ENCODE peak calls at places on chromosomes 1 and 21, in five cellular contexts. B, L, H, I and Y are unnamed samples.

GRCh38 chr1:34800214-34800613 is 7.4 kb downstream of the GJA4 start:
- DNase-seq in I (no peak), L (no peak), B (no peak), H (no peak), Y (no peak)

GRCh38 chr1:226406401-226406881 is 1.5 kb downstream of the PARP1 start:
- DNase-seq in L (no peak), H (no peak), I (no peak), B (no peak), Y (no peak)

GRCh38 chr1:76124196-76124595 is 49.6 kb downstream of the ST6GALNAC3 start:
- DNase-seq in B (no peak), I (no peak), H (no peak), L (no peak), Y (no peak)

GRCh38 chr1:216807696-216808095 is 84.5 kb upstream of the ESRRG start:
- DNase-seq in H (no peak), I (no peak), L (no peak), B (no peak), Y (no peak)

GRCh38 chr1:181018901-181019681 is 3.6 kb downstream of the STX6 start:
- DNase-seq in B (no peak), L (no peak), I (no peak), H (no peak), Y (no peak)

GRCh38 chr1:46489169-46489637 is 433 bp upstream of the DMBX1 start:
- DNase-seq in B (no peak), H (no peak), I (no peak), L (peak; percentile 64), Y (no peak)

GRCh38 chr1:56578664-56578962 is 750 bp downstream of the PLPP3 start:
- DNase-seq in H (no peak), L (peak; percentile 76), B (no peak), I (peak; percentile 47), Y (no peak)

GRCh38 chr1:119108993-119109392 is 31.5 kb downstream of the WARS2 start:
- DNase-seq in B (no peak), I (no peak), L (no peak), H (no peak), Y (no peak)

GRCh38 chr1:34885405-34886247 is 26.1 kb upstream of the SMIM12 start:
- DNase-seq in I (peak; percentile 56), B (peak; percentile 31), H (no peak), L (peak; percentile 71), Y (no peak)

GRCh38 chr1:151156515-151156819 is at the start of gene TNFAIP8L2:
- DNase-seq in L (peak; percentile 74), B (peak; percentile 65), I (no peak), H (peak; percentile 67), Y (peak; percentile 58)

GRCh38 chr1:205335692-205336091 is 14.1 kb upstream of the NUAK2 start:
- DNase-seq in B (peak; percentile 89), L (peak; percentile 93), I (peak; percentile 95), H (peak; percentile 69), Y (peak; percentile 60)

GRCh38 chr1:205259361-205259832 is 31.7 kb downstream of the TMCC2 start:
- DNase-seq in I (no peak), B (no peak), H (no peak), L (no peak), Y (no peak)

GRCh38 chr21:43639470-43640178 is 19.7 kb downstream of the HSF2BP start:
- DNase-seq in I (no peak), L (no peak), H (no peak), B (no peak), Y (no peak)

GRCh38 chr1:192763756-192764155 is 45.1 kb upstream of the RGS2 start:
- DNase-seq in L (no peak), B (no peak), H (no peak), I (no peak), Y (no peak)

GRCh38 chr1:111690306-111690617 is 48.9 kb downstream of the INKA2 start:
- DNase-seq in B (peak; percentile 67), L (no peak), I (no peak), H (no peak), Y (no peak)

GRCh38 chr1:93708734-93709481 is 27.3 kb upstream of the BCAR3 start:
- DNase-seq in B (peak; percentile 55), I (no peak), H (no peak), L (no peak), Y (no peak)

GRCh38 chr1:94949681-94950661 is 23.1 kb upstream of the CNN3 start:
- DNase-seq in I (no peak), L (no peak), B (peak; percentile 85), H (no peak), Y (no peak)

GRCh38 chr1:203325418-203326091 is 20.2 kb downstream of the BTG2 start:
- DNase-seq in I (no peak), L (peak; percentile 71), H (no peak), B (peak; percentile 70), Y (no peak)

GRCh38 chr21:23921670-23922418 is 1685.4 kb downstream of the MRPL39 start:
- DNase-seq in B (no peak), H (no peak), I (no peak), L (no peak), Y (no peak)

DNA sequence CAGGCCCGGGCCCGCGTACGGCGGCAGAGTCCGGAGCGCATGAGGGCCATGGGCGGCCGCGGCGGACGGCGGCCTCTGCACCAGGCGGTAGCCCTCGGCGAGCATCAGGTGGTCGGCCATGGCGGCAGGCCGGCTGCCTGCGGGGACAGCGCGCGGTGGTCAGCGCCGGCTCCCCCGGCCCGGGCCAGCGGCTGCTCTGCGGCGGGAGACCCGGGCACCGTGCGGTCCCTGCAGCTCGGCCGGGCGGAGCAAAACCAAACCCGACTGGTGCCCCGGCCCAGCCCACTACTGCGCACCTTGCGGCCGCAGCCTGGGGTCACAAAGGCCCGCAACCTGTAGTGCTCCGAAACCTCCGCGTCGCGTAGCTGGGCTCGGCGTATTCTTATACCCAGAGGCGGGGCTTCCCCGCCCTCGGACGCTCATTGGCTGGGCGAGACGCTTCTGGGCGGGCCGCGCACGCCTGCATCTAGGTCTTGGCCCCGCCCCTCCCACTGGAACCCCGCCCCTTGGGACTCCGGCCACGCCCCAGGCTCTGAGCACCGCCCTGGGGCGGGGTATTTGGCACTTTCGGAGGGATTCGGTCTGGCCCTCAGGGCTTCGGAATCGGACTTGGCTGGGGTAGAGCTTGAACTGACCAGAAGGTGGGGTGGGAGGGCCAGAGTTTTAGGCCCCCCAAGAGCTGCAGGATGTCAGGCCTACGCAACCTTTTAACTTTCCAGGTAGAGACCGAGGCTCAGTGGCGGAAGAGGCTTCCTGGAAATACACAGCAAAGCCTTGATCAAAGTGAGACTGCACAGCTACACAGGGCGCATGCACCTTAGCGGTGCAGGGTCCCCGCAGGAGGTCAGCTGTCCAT is at the start of gene CITED4:
- DNase-seq in L (peak; percentile 98), B (peak; percentile 97), I (peak; percentile 94), H (peak; percentile 98), Y (peak; percentile 95)
- TF ChIP-seq CTCF in L (no peak), B (peak; percentile 13), I (no peak), H (no peak), Y (no peak)

DNA sequence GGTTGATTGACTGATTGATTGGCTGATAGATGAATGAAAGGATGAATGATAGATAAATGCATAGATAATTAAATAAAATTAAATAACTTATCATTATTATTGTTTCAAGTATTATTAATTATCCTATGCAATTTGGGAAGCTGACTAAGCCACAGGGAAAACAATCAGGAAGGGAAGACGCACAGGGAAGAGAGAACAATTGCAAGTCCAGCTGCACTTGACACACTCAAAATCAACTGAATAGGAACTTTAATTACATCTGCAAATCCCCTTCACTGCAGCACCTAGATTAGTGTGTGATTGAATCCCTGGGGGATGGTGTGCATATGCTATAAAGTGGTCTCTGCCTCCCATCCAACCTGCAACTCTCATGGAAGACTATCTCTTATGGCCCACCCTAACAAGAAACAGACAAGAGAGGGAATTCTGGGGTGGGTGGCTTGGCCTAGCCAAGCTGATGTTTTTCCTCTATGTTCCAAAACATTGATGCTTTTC is 161.1 kb upstream of the FGGY start:
- DNase-seq in L (no peak), B (no peak), I (no peak), H (no peak), Y (no peak)
- TF ChIP-seq CTCF in L (no peak), B (no peak), I (no peak), H (no peak), Y (no peak)

GRCh38 chr1:163412216-163412615 is 90.5 kb downstream of the NUF2 start:
- DNase-seq in I (no peak), L (no peak), H (no peak), B (no peak), Y (no peak)

GRCh38 chr1:163406787-163407186 is 85.0 kb downstream of the NUF2 start:
- DNase-seq in H (no peak), B (no peak), I (no peak), L (no peak), Y (no peak)

GRCh38 chr1:163408262-163408661 is 86.5 kb downstream of the NUF2 start:
- DNase-seq in I (no peak), B (no peak), H (no peak), L (no peak), Y (no peak)

GRCh38 chr1:163414778-163415177 is 93.0 kb downstream of the NUF2 start:
- DNase-seq in L (no peak), I (no peak), H (no peak), B (no peak), Y (no peak)

GRCh38 chr1:163410073-163410522 is 88.3 kb downstream of the NUF2 start:
- DNase-seq in L (no peak), B (peak; percentile 24), I (peak; percentile 68), H (no peak), Y (no peak)
- TF ChIP-seq CTCF in L (peak; percentile 75), B (peak; percentile 66), I (peak; percentile 91), H (peak; percentile 59), Y (peak; percentile 69)

GRCh38 chr1:19405195-19405760 is 80.1 kb downstream of the CAPZB start:
- DNase-seq in H (no peak), L (no peak), B (no peak), I (no peak), Y (no peak)
- TF ChIP-seq CTCF in H (no peak), L (peak; percentile 8), B (no peak), I (no peak), Y (no peak)

GRCh38 chr1:38489844-38490270 is 369.7 kb downstream of the RRAGC start:
- DNase-seq in I (peak; percentile 64), B (peak; percentile 13), L (no peak), H (peak; percentile 20), Y (peak; percentile 18)
- TF ChIP-seq CTCF in I (peak; percentile 70), B (peak; percentile 33), L (peak; percentile 24), H (peak; percentile 57), Y (peak; percentile 49)

DNA sequence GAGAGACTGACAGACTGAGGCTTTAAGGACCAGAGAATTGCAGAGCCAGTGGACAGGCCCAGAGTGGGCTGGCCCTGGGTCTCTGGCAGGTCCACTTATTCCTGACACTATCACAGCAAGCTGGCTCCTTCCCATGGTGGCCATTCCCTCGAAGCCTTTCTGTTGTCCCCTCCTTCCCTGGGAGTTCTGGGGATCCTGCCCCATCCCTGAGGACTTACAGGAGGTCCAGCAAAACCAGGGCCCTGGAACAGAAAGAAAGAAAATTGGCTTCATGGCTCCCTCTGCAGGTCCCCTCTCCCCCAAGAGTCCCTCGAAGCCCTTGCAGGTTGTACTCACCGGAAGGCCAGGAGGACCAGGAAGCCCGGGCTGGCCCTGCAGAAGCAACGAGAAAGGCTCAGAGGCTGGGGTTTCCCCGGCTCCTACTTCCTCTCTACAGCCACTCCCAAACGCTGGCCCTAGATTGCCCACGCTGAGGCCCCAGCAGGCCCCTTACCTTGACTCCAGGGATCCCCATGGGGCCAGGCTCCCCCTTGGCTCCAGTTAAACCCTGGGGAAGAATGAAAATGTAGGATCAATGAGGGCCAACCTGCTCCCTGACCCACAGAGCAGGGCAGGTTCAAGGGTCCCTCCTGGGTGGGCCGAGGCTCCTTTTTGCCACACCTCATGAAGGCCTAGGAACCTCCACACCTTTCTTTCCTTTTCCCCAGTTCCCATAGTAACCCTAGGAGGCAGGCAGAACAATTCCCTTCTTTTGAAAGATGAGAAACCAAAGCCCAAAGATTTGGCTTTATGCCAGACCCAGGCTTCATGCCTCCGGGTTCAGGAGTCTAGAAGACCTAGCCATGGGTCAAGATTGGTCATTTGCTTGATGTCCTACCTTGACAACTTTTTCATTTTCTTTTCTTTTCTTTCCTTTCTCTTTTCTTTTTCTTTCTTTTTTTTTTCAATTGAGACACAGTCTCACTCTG is 4.6 kb downstream of the COL9A2 start:
- DNase-seq in I (no peak), H (no peak), L (no peak), B (peak; percentile 55), Y (no peak)
- TF ChIP-seq CTCF in I (no peak), H (no peak), L (no peak), B (no peak), Y (no peak)